ENCODE peak calls at places on chromosomes 16 and 17, in five cellular contexts. H is DMS153, U is adrenal gland, Z is astrocyte, Y is SJSA1. W is an unnamed sample.

GRCh38 chr16:53949716-53950410 is 245.9 kb downstream of the FTO start:
- DNase-seq in H (no peak), U (no peak), Z (no peak), Y (no peak), W (no peak)

GRCh38 chr17:78839173-78839761 is 1.3 kb downstream of the USP36 start:
- DNase-seq in H (no peak), U (no peak), Z (peak), Y (no peak), W (no peak)

GRCh38 chr16:73459586-73459985 is 411.7 kb upstream of the ZFHX3 start:
- DNase-seq in H (no peak), U (no peak), Z (no peak), Y (no peak), W (no peak)

GRCh38 chr17:16037636-16038035 is 38.0 kb downstream of the TTC19 start:
- DNase-seq in H (no peak), U (no peak), Z (peak), Y (no peak), W (no peak)

GRCh38 chr17:36881323-36881722 is 56.0 kb upstream of the LHX1 start:
- DNase-seq in H (no peak), U (no peak), Z (no peak), Y (no peak), W (no peak)

GRCh38 chr16:77995843-77996455 is 26.4 kb upstream of the CLEC3A start:
- DNase-seq in H (no peak), U (no peak), Z (no peak), Y (no peak), W (no peak)

GRCh38 chr16:69273009-69273408 is 38.1 kb upstream of the VPS4A start:
- DNase-seq in H (no peak), U (no peak), Z (peak), Y (no peak), W (no peak)

GRCh38 chr17:80866050-80866793 is 125.4 kb upstream of the CHMP6 start:
- DNase-seq in H (peak), U (peak), Z (peak), Y (peak), W (peak)

GRCh38 chr16:28210264-28210663 is 1.5 kb downstream of the XPO6 start:
- DNase-seq in H (no peak), U (no peak), Z (no peak), Y (no peak), W (no peak)

GRCh38 chr16:24577167-24577566 is 37.8 kb downstream of the RBBP6 start:
- DNase-seq in H (no peak), U (no peak), Z (peak), Y (no peak), W (no peak)

GRCh38 chr16:15552507-15552906 is 90.4 kb downstream of the MARF1 start:
- DNase-seq in H (no peak), U (no peak), Z (no peak), Y (no peak), W (no peak)

GRCh38 chr17:51638909-51639308 is 378.6 kb downstream of the UTP18 start:
- DNase-seq in H (no peak), U (no peak), Z (no peak), Y (no peak), W (no peak)

GRCh38 chr16:3364774-3365427 is 9.2 kb downstream of the OR2C1 start:
- DNase-seq in H (peak), U (peak), Z (peak), Y (peak), W (peak)

GRCh38 chr17:18056214-18056613 is 17.0 kb downstream of the GID4 start:
- DNase-seq in H (no peak), U (no peak), Z (no peak), Y (no peak), W (no peak)

GRCh38 chr17:59221159-59221847 is 992 bp downstream of the GDPD1 start:
- DNase-seq in H (peak), U (no peak), Z (no peak), Y (no peak), W (no peak)

GRCh38 chr16:70689035-70689969 is 3.4 kb upstream of the MTSS2 start:
- DNase-seq in H (peak), U (no peak), Z (no peak), Y (no peak), W (no peak)

GRCh38 chr17:44279586-44280344 is 11.8 kb upstream of the SLC4A1 start:
- DNase-seq in H (no peak), U (peak), Z (peak), Y (peak), W (peak)

GRCh38 chr17:72462396-72462795 is 341.6 kb downstream of the SOX9 start:
- DNase-seq in H (no peak), U (no peak), Z (peak), Y (no peak), W (no peak)

GRCh38 chr16:81405702-81406113 is 38.9 kb upstream of the CMIP start:
- DNase-seq in H (no peak), U (peak), Z (peak), Y (peak), W (no peak)

GRCh38 chr16:84555418-84556196 is 51.1 kb upstream of the MEAK7 start:
- DNase-seq in H (no peak), U (no peak), Z (no peak), Y (no peak), W (no peak)

GRCh38 chr17:39063681-39064069 is 87.8 kb downstream of the PLXDC1 start:
- DNase-seq in H (no peak), U (no peak), Z (no peak), Y (no peak), W (no peak)